ENCODE peak calls at places on chromosomes 11 and 22, in five cellular contexts. U is activated CD8-positive, alpha-beta memory T cell treated with anti-CD3 and anti-CD28 coated beads, Interleukin-2, amount 50 U/mL, for 4 hours; X is NCI-H1417; M is left lobe of liver; V is midbrain. G is an unnamed sample.
A peak's percentile ranks its signal among the peaks of the same experiment; 100 is the strongest.

GRCh38 chr11:11022126-11022730 is 164.4 kb upstream of the ZBED5 start:
- DNase-seq in V (peak; percentile 21), U (no peak), M (no peak), X (no peak), G (no peak)

GRCh38 chr11:47494996-47495855 is 46.3 kb upstream of the RAPSN start:
- DNase-seq in X (no peak), U (no peak), M (no peak), V (no peak), G (no peak)

GRCh38 chr11:122285021-122285420 is 169.0 kb upstream of the BLID start:
- DNase-seq in U (no peak), X (no peak), V (no peak), M (no peak), G (no peak)

GRCh38 chr22:49009359-49010063 is 818.2 kb downstream of the BRD1 start:
- DNase-seq in U (no peak), V (no peak), X (no peak), M (peak; percentile 28), G (peak; percentile 13)

GRCh38 chr22:17882727-17883126 is 108.5 kb upstream of the BID start:
- DNase-seq in M (no peak), V (no peak), X (no peak), U (no peak), G (no peak)

GRCh38 chr11:2847511-2847910 is 38.1 kb downstream of the CDKN1C start:
- DNase-seq in X (peak; percentile 84), U (no peak), V (no peak), M (no peak), G (no peak)

GRCh38 chr11:130652671-130653335 is 204.4 kb downstream of the ADAMTS15 start:
- DNase-seq in U (no peak), M (peak; percentile 85), V (no peak), X (no peak), G (peak; percentile 47)

GRCh38 chr22:44583076-44583760 is 85.2 kb upstream of the RTL6 start:
- DNase-seq in X (peak; percentile 20), U (peak; percentile 2), V (no peak), M (no peak), G (peak; percentile 25)

GRCh38 chr11:116263770-116264169 is 509.0 kb downstream of the BUD13 start:
- DNase-seq in X (no peak), M (no peak), V (no peak), U (no peak), G (no peak)

GRCh38 chr11:2182692-2183474 is 11.3 kb upstream of the TH start:
- DNase-seq in V (no peak), M (no peak), U (no peak), X (no peak), G (no peak)

GRCh38 chr11:9527481-9528140 is 45.9 kb upstream of the WEE1 start:
- DNase-seq in U (no peak), M (no peak), X (no peak), V (no peak), G (no peak)

GRCh38 chr22:29149841-29150555 is 55.7 kb upstream of the EMID1 start:
- DNase-seq in M (no peak), V (peak; percentile 79), X (no peak), U (no peak), G (no peak)

GRCh38 chr11:57903441-57904123 is 120.1 kb upstream of the OR9Q1 start:
- DNase-seq in U (peak; percentile 33), X (peak; percentile 16), V (no peak), M (no peak), G (no peak)

GRCh38 chr11:92707173-92707619 is 262.3 kb upstream of the MTNR1B start:
- DNase-seq in V (no peak), M (no peak), U (no peak), X (peak; percentile 95), G (no peak)

GRCh38 chr11:27228232-27228631 is 134.8 kb downstream of the CCDC34 start:
- DNase-seq in V (no peak), U (no peak), M (no peak), X (peak; percentile 44), G (no peak)

GRCh38 chr22:19182472-19183157 is 4.1 kb upstream of the SLC25A1 start:
- DNase-seq in U (no peak), V (no peak), M (no peak), X (no peak), G (no peak)

GRCh38 chr11:87466228-87466627 is 428.5 kb downstream of the TMEM135 start:
- DNase-seq in X (no peak), V (no peak), M (no peak), U (no peak), G (no peak)

GRCh38 chr11:83816572-83817187 is 530.5 kb upstream of the CCDC90B start:
- DNase-seq in U (no peak), X (peak; percentile 46), M (no peak), V (peak; percentile 40), G (no peak)

GRCh38 chr11:75516140-75516539 is 9.6 kb downstream of the GDPD5 start:
- DNase-seq in X (no peak), U (no peak), V (no peak), M (no peak), G (no peak)

GRCh38 chr22:40178417-40179409 is 988 bp downstream of the TNRC6B start:
- DNase-seq in X (peak; percentile 33), V (peak; percentile 31), U (peak; percentile 33), M (no peak), G (no peak)

G was measured in right lobe of liver.